ENCODE peak calls at places on chromosomes 13 and 19, in four cellular contexts. W, K, R and D are unnamed samples.

GRCh38 chr13:28324181-28324789 is 170.6 kb downstream of the FLT1 start:
- DNase-seq in K (peak; percentile 45), R (peak; percentile 53), W (peak; percentile 50), D (peak; percentile 93)

GRCh38 chr19:3479819-3480215 is 508 bp downstream of the SMIM24 start:
- DNase-seq in K (no peak), R (peak; percentile 87), W (no peak), D (peak; percentile 89)

GRCh38 chr13:30857018-30857417 is 49.1 kb upstream of the MEDAG start:
- DNase-seq in R (no peak), W (no peak), K (no peak), D (no peak)

GRCh38 chr19:16825312-16826168 is 3.7 kb upstream of the SIN3B start:
- DNase-seq in W (no peak), K (no peak), R (no peak), D (peak; percentile 83)

GRCh38 chr13:40613192-40613818 is 53.1 kb downstream of the FOXO1 start:
- DNase-seq in W (no peak), K (peak; percentile 64), R (no peak), D (no peak)

GRCh38 chr19:3821857-3822364 is 35.7 kb upstream of the MATK start:
- DNase-seq in W (peak; percentile 20), K (no peak), R (peak; percentile 93), D (peak; percentile 86)

GRCh38 chr13:100301418-100301817 is 212.5 kb downstream of the PCCA start:
- DNase-seq in W (no peak), R (no peak), K (no peak), D (no peak)

GRCh38 chr19:1840541-1841115 is 7.7 kb downstream of the REXO1 start:
- DNase-seq in W (peak; percentile 53), R (peak; percentile 56), K (no peak), D (no peak)

GRCh38 chr13:30477346-30478235 is 11.9 kb upstream of the HMGB1 start:
- DNase-seq in W (no peak), K (no peak), R (no peak), D (peak; percentile 79)

GRCh38 chr13:111065698-111066097 is 49.4 kb upstream of the ARHGEF7 start:
- DNase-seq in R (no peak), K (no peak), W (no peak), D (no peak)

GRCh38 chr13:33799950-33800592 is 17.9 kb upstream of the RFC3 start:
- DNase-seq in R (no peak), W (peak; percentile 38), K (no peak), D (peak; percentile 37)
- TF ChIP-seq CREB1 in R (no peak), W (no peak), K (no peak), D (no peak)

DNA sequence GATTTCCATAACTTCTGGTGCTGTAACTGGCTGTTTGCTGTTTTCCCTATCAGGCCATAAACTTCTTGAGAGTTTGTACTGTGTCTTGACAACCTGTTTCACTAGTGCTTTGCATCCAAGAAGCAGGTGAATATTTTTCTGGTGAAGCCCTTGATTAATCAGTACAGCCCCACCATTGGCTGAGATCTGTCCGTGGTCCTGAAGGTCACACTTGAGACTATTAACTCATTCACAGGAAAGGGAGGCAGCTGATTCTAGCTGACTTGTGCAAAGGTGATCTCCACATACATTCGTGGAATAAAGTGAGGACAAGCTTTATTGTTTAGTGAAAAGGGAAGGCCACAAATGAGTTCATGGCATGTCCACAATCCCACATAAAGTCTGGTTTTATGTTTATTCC is 61.4 kb upstream of the ZNF835 start:
- DNase-seq in R (no peak), K (no peak), W (no peak), D (no peak)
- TF ChIP-seq REST in R (no peak), K (peak; percentile 65), W (peak; percentile 96), D (peak; percentile 44)

GRCh38 chr19:45885556-45886426 is at the start of gene IRF2BP1:
- DNase-seq in K (no peak), W (peak; percentile 89), R (peak; percentile 90), D (peak; percentile 97)

GRCh38 chr19:45884682-45885555 is 1.0 kb downstream of the IRF2BP1 start:
- DNase-seq in K (no peak), W (no peak), R (peak; percentile 71), D (peak; percentile 56)

GRCh38 chr19:45883586-45883880 is 2.4 kb downstream of the IRF2BP1 start:
- DNase-seq in W (no peak), K (no peak), R (no peak), D (no peak)

GRCh38 chr19:45882652-45883585 is 3.0 kb downstream of the IRF2BP1 start:
- DNase-seq in K (peak; percentile 70), W (peak; percentile 93), R (peak; percentile 75), D (peak; percentile 96)

GRCh38 chr19:45883881-45884681 is 1.9 kb downstream of the IRF2BP1 start:
- DNase-seq in K (no peak), R (no peak), W (no peak), D (no peak)
- TF ChIP-seq CREB1 in K (no peak), R (no peak), W (no peak), D (no peak)

GRCh38 chr13:47136659-47136975 is 239.8 kb upstream of the HTR2A start:
- DNase-seq in R (no peak), K (no peak), W (no peak), D (no peak)

GRCh38 chr13:47133024-47133445 is 236.2 kb upstream of the HTR2A start:
- DNase-seq in W (no peak), R (no peak), K (no peak), D (no peak)

GRCh38 chr13:47139519-47139918 is 242.7 kb upstream of the HTR2A start:
- DNase-seq in R (no peak), W (no peak), K (no peak), D (no peak)

GRCh38 chr13:47134939-47135489 is 238.2 kb upstream of the HTR2A start:
- DNase-seq in K (no peak), W (no peak), R (no peak), D (no peak)

GRCh38 chr13:47135800-47136658 is 239.2 kb upstream of the HTR2A start:
- DNase-seq in W (no peak), K (no peak), R (no peak), D (no peak)
- TF ChIP-seq REST in W (no peak), K (no peak), R (no peak), D (no peak)